ENCODE peak calls at places on chromosomes 5 and 9, in four cellular contexts. Y is MM.1S, M is iPS-NIHi11, V is NCI-H187 treated with DMSO at 0.1 percent for 48 hours. B is an unnamed sample.

GRCh38 chr5:120813551-120813950 is 349.5 kb downstream of the PRR16 start:
- DNase-seq in V (no peak), Y (no peak), M (no peak), B (no peak)

GRCh38 chr5:169389318-169389717 is 88.4 kb upstream of the SLIT3 start:
- DNase-seq in V (no peak), Y (no peak), M (no peak), B (no peak)

GRCh38 chr9:38255599-38255998 is 136.9 kb upstream of the ALDH1B1 start:
- DNase-seq in Y (no peak), M (no peak), V (no peak), B (no peak)

GRCh38 chr5:160925281-160925680 is 73.3 kb upstream of the ATP10B start:
- DNase-seq in Y (no peak), V (no peak), M (no peak), B (no peak)

GRCh38 chr5:27702339-27702820 is 664.0 kb upstream of the CDH9 start:
- DNase-seq in M (peak; percentile 48), V (no peak), Y (no peak), B (peak; percentile 8)

GRCh38 chr5:759111-759741 is 25.3 kb downstream of the ZDHHC11B start:
- DNase-seq in M (peak; percentile 41), V (no peak), Y (no peak), B (no peak)

GRCh38 chr9:34590376-34591090 is 1.0 kb upstream of the CNTFR start:
- DNase-seq in V (no peak), Y (no peak), M (no peak), B (peak; percentile 16)

GRCh38 chr5:92309336-92309991 is 926.3 kb upstream of the ARRDC3 start:
- DNase-seq in V (no peak), Y (peak; percentile 65), M (peak; percentile 36), B (peak; percentile 36)

GRCh38 chr5:103514381-103514780 is 48.2 kb downstream of the NUDT12 start:
- DNase-seq in V (no peak), Y (peak; percentile 16), M (no peak), B (no peak)

GRCh38 chr9:116000748-116001329 is 152.8 kb upstream of the PAPPA start:
- DNase-seq in Y (no peak), V (no peak), M (peak; percentile 57), B (peak; percentile 31)

GRCh38 chr9:83675466-83675865 is 32.3 kb downstream of the UBQLN1 start:
- DNase-seq in V (no peak), M (no peak), Y (no peak), B (no peak)

GRCh38 chr9:20591223-20591622 is 31.1 kb downstream of the MLLT3 start:
- DNase-seq in M (no peak), Y (no peak), V (no peak), B (no peak)

GRCh38 chr5:171424726-171425125 is 5.3 kb downstream of the FGF18 start:
- DNase-seq in Y (no peak), M (peak; percentile 67), V (no peak), B (no peak)

GRCh38 chr9:61669352-61669751 is 479.5 kb downstream of the SPATA31A7 start:
- DNase-seq in M (no peak), V (no peak), Y (no peak), B (no peak)

GRCh38 chr9:38380872-38381534 is 11.5 kb upstream of the ALDH1B1 start:
- DNase-seq in M (peak; percentile 36), V (no peak), Y (no peak), B (no peak)

GRCh38 chr9:95848764-95849163 is 26.7 kb upstream of the ERCC6L2 start:
- DNase-seq in M (no peak), Y (no peak), V (no peak), B (no peak)

GRCh38 chr9:77616191-77616590 is 31.9 kb downstream of the GNA14 start:
- DNase-seq in V (no peak), M (no peak), Y (no peak), B (peak; percentile 45)

GRCh38 chr5:135697251-135697958 is 118.6 kb upstream of the CXCL14 start:
- DNase-seq in M (no peak), Y (no peak), V (no peak), B (no peak)

B was measured in epithelial cell of esophagus.